ENCODE peak calls at places on chromosomes 11 and 22, in four cellular contexts. C, I, R and L are unnamed samples.

GRCh38 chr11:35662061-35662648 is 420 bp upstream of the TRIM44 start:
- DNase-seq in R (peak), I (no peak), C (no peak), L (peak)

GRCh38 chr22:29073618-29074275 is 912 bp downstream of the KREMEN1 start:
- DNase-seq in C (peak), I (no peak), R (no peak), L (no peak)

GRCh38 chr22:24503851-24504170 is 8.7 kb downstream of the UPB1 start:
- DNase-seq in C (no peak), I (no peak), R (no peak), L (no peak)

GRCh38 chr11:126090452-126090851 is 27.8 kb upstream of the CDON start:
- DNase-seq in C (no peak), R (no peak), I (no peak), L (no peak)

GRCh38 chr11:62705401-62705800 is 1.8 kb downstream of the BSCL2 start:
- DNase-seq in I (no peak), C (no peak), R (no peak), L (no peak)

GRCh38 chr22:23084453-23085350 is 14.4 kb downstream of the GNAZ start:
- DNase-seq in I (no peak), R (no peak), C (no peak), L (no peak)

GRCh38 chr11:77202941-77203900 is 75.2 kb downstream of the MYO7A start:
- DNase-seq in R (no peak), I (no peak), C (no peak), L (no peak)

GRCh38 chr11:117720061-117720511 is 76.9 kb downstream of the DSCAML1 start:
- DNase-seq in I (no peak), R (no peak), C (no peak), L (no peak)

GRCh38 chr11:111091341-111091740 is 154.2 kb upstream of the POU2AF2 start:
- DNase-seq in I (no peak), R (no peak), C (no peak), L (no peak)

GRCh38 chr11:119120639-119121007 is 757 bp upstream of the HINFP start:
- DNase-seq in I (no peak), R (no peak), C (no peak), L (no peak)

GRCh38 chr22:20111045-20111688 is 4.7 kb upstream of the RANBP1 start:
- DNase-seq in C (peak), I (no peak), R (peak), L (no peak)

GRCh38 chr11:111878385-111878765 is 590 bp downstream of the FDXACB1 start:
- DNase-seq in I (no peak), R (no peak), C (no peak), L (no peak)

GRCh38 chr11:36131719-36132349 is 157.4 kb downstream of the COMMD9 start:
- DNase-seq in I (peak), R (peak), C (peak), L (no peak)

GRCh38 chr11:46277623-46278386 is at the start of gene CREB3L1:
- DNase-seq in I (no peak), C (peak), R (no peak), L (no peak)

GRCh38 chr11:130830563-130830950 is 85.7 kb downstream of the SNX19 start:
- DNase-seq in C (no peak), I (no peak), R (no peak), L (no peak)

GRCh38 chr11:126061707-126062678 is 673 bp downstream of the CDON start:
- DNase-seq in R (peak), C (no peak), I (no peak), L (no peak)

GRCh38 chr11:9852465-9852864 is 188.6 kb downstream of the SWAP70 start:
- DNase-seq in C (no peak), I (no peak), R (no peak), L (no peak)

GRCh38 chr11:15208570-15209222 is 94.0 kb downstream of the INSC start:
- DNase-seq in I (peak), C (peak), R (peak), L (peak)

GRCh38 chr11:1559103-1559951 is 12.7 kb downstream of the DUSP8 start:
- DNase-seq in C (peak), I (peak), R (no peak), L (no peak)

GRCh38 chr11:83063073-83063754 is 8.5 kb downstream of the RAB30 start:
- DNase-seq in R (peak), C (no peak), I (no peak), L (no peak)

GRCh38 chr11:117160826-117161225 is 16.7 kb downstream of the PAFAH1B2 start:
- DNase-seq in C (no peak), R (no peak), I (no peak), L (no peak)

GRCh38 chr11:79080506-79080905 is 360.3 kb downstream of the TENM4 start:
- DNase-seq in R (no peak), C (no peak), I (no peak), L (no peak)

GRCh38 chr11:58659910-58660570 is 37.6 kb downstream of the CNTF start:
- DNase-seq in R (no peak), C (no peak), I (no peak), L (no peak)

GRCh38 chr11:117145393-117145761 is 1.3 kb downstream of the PAFAH1B2 start:
- DNase-seq in I (no peak), C (no peak), R (peak), L (no peak)

GRCh38 chr22:41442240-41442792 is 4.3 kb downstream of the TOB2 start:
- DNase-seq in C (no peak), I (no peak), R (no peak), L (no peak)

GRCh38 chr11:46435679-46436078 is 44.1 kb upstream of the CHRM4 start:
- DNase-seq in C (no peak), I (no peak), R (no peak), L (no peak)

GRCh38 chr11:114179234-114179941 is 116.8 kb upstream of the NNMT start:
- DNase-seq in C (peak), I (no peak), R (no peak), L (no peak)

GRCh38 chr22:46587492-46588278 is 32.5 kb upstream of the GRAMD4 start:
- DNase-seq in R (peak), I (no peak), C (no peak), L (no peak)

GRCh38 chr22:24402460-24403192 is 24.8 kb upstream of the ADORA2A start:
- DNase-seq in R (no peak), C (peak), I (no peak), L (no peak)

GRCh38 chr11:20647976-20648565 is 21.3 kb upstream of the NELL1 start:
- DNase-seq in C (no peak), R (peak), I (no peak), L (no peak)

GRCh38 chr11:78961186-78961782 is 386.6 kb upstream of the NARS2 start:
- DNase-seq in R (no peak), C (no peak), I (no peak), L (no peak)

GRCh38 chr22:17588606-17589005 is 25.3 kb downstream of the SLC25A18 start:
- DNase-seq in R (no peak), I (no peak), C (no peak), L (no peak)

GRCh38 chr22:44182591-44183588 is 2.2 kb downstream of the PARVG start:
- DNase-seq in C (peak), R (peak), I (no peak), L (peak)

GRCh38 chr11:107655607-107656006 is 56.2 kb downstream of the SLN start:
- DNase-seq in I (no peak), R (no peak), C (no peak), L (no peak)